ENCODE peak calls at places on chromosomes 7 and 10, in six cellular contexts. W, P, K, A, X and G are unnamed samples.

GRCh38 chr10:77049896-77050295 is 587.7 kb downstream of the KCNMA1 start:
- DNase-seq in A (no peak), W (no peak), P (no peak), X (no peak), K (no peak), G (no peak)

GRCh38 chr7:34373940-34374339 is 284.1 kb upstream of the NPSR1 start:
- DNase-seq in K (no peak), A (no peak), P (no peak), W (no peak), X (no peak), G (no peak)

GRCh38 chr7:46257766-46258448 is 336.8 kb upstream of the IGFBP3 start:
- DNase-seq in X (no peak), P (no peak), K (no peak), W (no peak), A (no peak), G (no peak)

GRCh38 chr10:71285180-71285545 is 33.9 kb upstream of the SLC29A3 start:
- DNase-seq in P (peak; percentile 23), X (peak; percentile 76), W (peak; percentile 78), K (peak; percentile 39), A (no peak), G (no peak)

GRCh38 chr7:20306499-20306946 is 24.2 kb upstream of the ITGB8 start:
- DNase-seq in K (no peak), P (no peak), X (no peak), W (no peak), A (no peak), G (no peak)

GRCh38 chr7:45681596-45682357 is 107.6 kb downstream of the ADCY1 start:
- DNase-seq in P (peak; percentile 2), X (no peak), A (no peak), K (no peak), W (no peak), G (no peak)

GRCh38 chr10:37774351-37774750 is 83.1 kb downstream of the ZNF248 start:
- DNase-seq in K (no peak), W (no peak), X (no peak), P (no peak), A (no peak), G (no peak)

GRCh38 chr7:148163246-148163645 is 427.3 kb upstream of the C7orf33 start:
- DNase-seq in K (no peak), A (no peak), P (no peak), W (no peak), X (no peak), G (no peak)

GRCh38 chr7:45451636-45452035 is 122.5 kb upstream of the ADCY1 start:
- DNase-seq in K (no peak), W (no peak), A (no peak), X (no peak), P (no peak), G (no peak)

GRCh38 chr7:155973451-155973997 is 161.3 kb upstream of the SHH start:
- DNase-seq in A (no peak), P (no peak), X (no peak), K (no peak), W (no peak), G (peak; percentile 21)

GRCh38 chr10:123043409-123043925 is 34.7 kb downstream of the ACADSB start:
- DNase-seq in A (peak; percentile 30), X (no peak), P (peak; percentile 12), K (peak; percentile 37), W (no peak), G (no peak)

GRCh38 chr10:78579995-78580394 is 488.8 kb upstream of the ZMIZ1 start:
- DNase-seq in P (peak; percentile 35), X (no peak), K (peak; percentile 23), A (no peak), W (peak; percentile 78), G (peak; percentile 89)

GRCh38 chr10:53765311-53765710 is 992.7 kb upstream of the MBL2 start:
- DNase-seq in W (no peak), K (no peak), A (no peak), X (no peak), P (no peak), G (no peak)

GRCh38 chr10:121696854-121697253 is 98.6 kb upstream of the FGFR2 start:
- DNase-seq in K (peak; percentile 49), X (no peak), P (no peak), W (no peak), A (no peak), G (no peak)

GRCh38 chr7:123305840-123306375 is 106.1 kb upstream of the SLC13A1 start:
- DNase-seq in X (no peak), W (no peak), A (no peak), K (no peak), P (no peak), G (no peak)

GRCh38 chr10:76026931-76027330 is 595.5 kb downstream of the LRMDA start:
- DNase-seq in P (no peak), K (no peak), A (no peak), W (no peak), X (no peak), G (no peak)

GRCh38 chr10:26755443-26755903 is 58.0 kb downstream of the PDSS1 start:
- DNase-seq in P (no peak), K (no peak), W (no peak), A (peak; percentile 67), X (no peak), G (no peak)

GRCh38 chr7:47377741-47378140 is 204.2 kb downstream of the TNS3 start:
- DNase-seq in P (no peak), A (no peak), X (no peak), W (no peak), K (peak; percentile 6), G (peak; percentile 17)
- H3K4me1 ChIP-seq in P (peaks cover 14% of the 10 kb centered on the region), A (no peaks in the 10 kb centered on the region), X (peaks cover 10% of the 10 kb centered on the region), W (peaks cover 13% of the 10 kb centered on the region), K (peaks cover 36% of the 10 kb centered on the region), G (peaks cover 25% of the 10 kb centered on the region)

GRCh38 chr10:72303424-72304128 is 29.9 kb downstream of the DDIT4 start:
- DNase-seq in K (no peak), P (no peak), A (no peak), X (peak; percentile 37), W (no peak), G (no peak)
- TF ChIP-seq POLR2A in K (no peak), P (no peak), A (no peak), X (no peak), W (no peak), G (no peak)

GRCh38 chr7:116363637-116364432 is 135.7 kb upstream of the CAV2 start:
- DNase-seq in P (no peak), W (no peak), A (no peak), X (no peak), K (no peak), G (no peak)
- TF ChIP-seq EP300 in P (no peak), W (no peak), A (no peak), X (no peak), K (no peak), G (no peak)

DNA sequence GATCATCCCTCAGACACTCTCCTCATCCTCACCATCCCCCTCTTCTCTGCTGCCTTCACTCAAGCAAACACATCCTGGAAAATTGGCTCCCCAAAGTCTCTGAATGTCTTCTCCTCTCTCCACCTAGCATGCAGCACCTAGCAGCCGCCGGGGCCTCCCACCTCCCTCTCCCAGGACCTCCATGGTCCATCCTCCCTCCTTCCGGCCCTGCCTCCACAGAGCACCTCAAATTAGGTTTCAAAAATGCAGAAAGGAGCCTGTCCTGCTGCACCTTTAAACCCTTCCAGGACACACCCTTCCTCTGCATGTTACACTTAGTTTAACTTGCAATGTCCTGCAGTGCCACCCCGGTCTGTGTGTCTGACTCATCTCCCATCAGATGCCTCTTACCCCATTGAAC is 582.5 kb upstream of the MGMT start:
- DNase-seq in A (no peak), X (peak; percentile 24), P (no peak), W (no peak), K (no peak), G (no peak)
- H3K4me1 ChIP-seq in A (no peaks in the 10 kb centered on the region), X (no peaks in the 10 kb centered on the region), P (no peaks in the 10 kb centered on the region), W (no peaks in the 10 kb centered on the region), K (no peaks in the 10 kb centered on the region), G (no peaks in the 10 kb centered on the region)

GRCh38 chr10:110007171-110007700 is 548 bp upstream of the ADD3 start:
- DNase-seq in K (no peak), A (no peak), P (no peak), W (no peak), X (no peak), G (no peak)

GRCh38 chr10:110006358-110007170 is 1.2 kb upstream of the ADD3 start:
- DNase-seq in X (no peak), K (peak; percentile 48), W (no peak), P (peak; percentile 68), A (no peak), G (peak; percentile 84)

GRCh38 chr10:110005716-110006115 is 2.1 kb upstream of the ADD3 start:
- DNase-seq in X (peak; percentile 86), A (no peak), W (no peak), K (peak; percentile 46), P (peak; percentile 18), G (peak; percentile 70)

GRCh38 chr10:110008518-110009339 is 945 bp downstream of the ADD3 start:
- DNase-seq in P (peak; percentile 42), K (peak; percentile 61), W (peak; percentile 52), A (no peak), X (no peak), G (no peak)

GRCh38 chr10:110007701-110008517 is at the start of gene ADD3:
- DNase-seq in X (peak; percentile 96), K (peak; percentile 95), A (peak; percentile 48), P (peak; percentile 89), W (peak; percentile 99), G (peak; percentile 98)
- TF ChIP-seq POLR2A in X (peak; percentile 70), K (peak; percentile 79), A (peak; percentile 79), P (peak; percentile 31), W (peak; percentile 31), G (peak; percentile 45)

GRCh38 chr7:140247564-140247963 is 70.8 kb upstream of the KDM7A start:
- DNase-seq in P (no peak), A (no peak), W (no peak), K (no peak), X (no peak), G (no peak)

GRCh38 chr7:140251824-140252555 is 75.2 kb upstream of the KDM7A start:
- DNase-seq in A (no peak), W (no peak), X (no peak), K (no peak), P (no peak), G (no peak)

GRCh38 chr7:140245611-140246105 is 68.9 kb upstream of the KDM7A start:
- DNase-seq in K (no peak), P (no peak), X (no peak), A (no peak), W (no peak), G (no peak)

DNA sequence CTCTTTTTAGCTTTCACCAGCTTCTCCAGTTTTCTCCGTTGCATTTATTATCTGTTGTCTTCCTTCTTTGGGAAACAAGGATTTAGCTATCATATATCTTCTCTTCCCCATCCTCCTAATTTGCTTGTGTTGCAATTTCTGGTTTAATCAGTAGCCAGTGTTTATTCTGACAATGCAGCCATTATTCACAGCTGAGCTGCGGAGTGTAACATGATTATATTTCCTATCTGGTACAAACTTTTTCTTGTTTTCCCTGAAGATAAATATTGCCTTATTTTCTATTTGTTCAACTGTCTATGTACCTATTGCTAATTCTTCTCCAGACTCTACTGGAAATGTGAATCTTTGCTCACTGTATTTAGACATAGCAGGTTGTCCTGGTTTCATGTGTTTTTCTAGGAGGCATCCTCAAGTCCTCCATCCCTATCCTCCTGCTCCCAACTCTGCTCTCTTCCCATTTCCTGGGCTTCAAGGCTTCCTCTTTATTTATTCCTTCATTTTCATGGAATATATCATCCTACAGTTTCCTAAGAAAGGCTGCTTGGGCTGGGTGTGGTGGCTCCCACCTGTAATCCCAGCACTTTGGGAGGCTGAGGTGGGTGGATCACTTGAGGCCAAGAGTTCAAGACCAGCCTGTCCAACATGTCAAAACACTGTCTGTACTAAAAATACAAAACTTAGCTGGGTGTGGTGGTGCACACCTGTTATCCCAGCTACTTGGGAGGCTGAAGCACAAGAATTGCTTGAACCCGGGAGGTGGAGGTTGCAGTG is 72.4 kb upstream of the KDM7A start:
- DNase-seq in W (no peak), K (no peak), X (no peak), A (no peak), P (no peak), G (no peak)
- TF ChIP-seq EP300 in W (no peak), K (no peak), X (no peak), A (no peak), P (no peak), G (no peak)